ENCODE peak calls at places on chromosomes 5 and 9, in four cellular contexts. S, Q, O and D are unnamed samples. For H3K4me1, the result is how much of the 10 kb centered on the place peaks cover.

GRCh38 chr9:128918921-128919320 is 1.9 kb upstream of the PHYHD1 start:
- DNase-seq in S (no peak), Q (no peak), O (no peak), D (no peak)

GRCh38 chr9:131618071-131618479 is 72.8 kb downstream of the PRRT1B start:
- DNase-seq in S (peak), Q (no peak), O (no peak), D (no peak)

GRCh38 chr5:463952-464351 is 21.0 kb downstream of the EXOC3 start:
- DNase-seq in S (peak), Q (no peak), O (peak), D (peak)

GRCh38 chr5:123881791-123882244 is 369.8 kb downstream of the CSNK1G3 start:
- DNase-seq in S (no peak), Q (peak), O (no peak), D (no peak)

GRCh38 chr9:21812945-21813568 is 10.6 kb downstream of the MTAP start:
- DNase-seq in S (peak), Q (peak), O (peak), D (peak)

GRCh38 chr9:114371986-114372917 is 15.5 kb downstream of the AKNA start:
- DNase-seq in S (no peak), Q (no peak), O (peak), D (peak)

GRCh38 chr5:59829922-59830321 is 63.6 kb downstream of the PDE4D start:
- DNase-seq in S (no peak), Q (no peak), O (no peak), D (no peak)

GRCh38 chr9:12643686-12644085 is 49.5 kb upstream of the TYRP1 start:
- DNase-seq in S (no peak), Q (peak), O (no peak), D (no peak)

GRCh38 chr5:56757077-56757476 is 58.3 kb upstream of the MAP3K1 start:
- DNase-seq in S (no peak), Q (no peak), O (no peak), D (no peak)

GRCh38 chr5:71895546-71895945 is 176.5 kb downstream of the CARTPT start:
- DNase-seq in S (no peak), Q (no peak), O (no peak), D (no peak)

GRCh38 chr5:143557061-143557818 is 153.8 kb upstream of the NR3C1 start:
- DNase-seq in S (no peak), Q (peak), O (no peak), D (no peak)

GRCh38 chr5:167906209-167906853 is 385.1 kb upstream of the WWC1 start:
- DNase-seq in S (no peak), Q (no peak), O (no peak), D (no peak)

GRCh38 chr9:76766126-76766525 is 1.9 kb downstream of the PCA3 start:
- DNase-seq in S (no peak), Q (no peak), O (no peak), D (no peak)

GRCh38 chr5:58764199-58764598 is 181.3 kb downstream of the RAB3C start:
- DNase-seq in S (no peak), Q (no peak), O (no peak), D (no peak)

GRCh38 chr5:95969646-95970358 is 8.2 kb upstream of the ELL2 start:
- DNase-seq in S (no peak), Q (peak), O (no peak), D (no peak)

GRCh38 chr5:127297348-127298035 is 6.9 kb downstream of the MEGF10 start:
- DNase-seq in S (no peak), Q (no peak), O (no peak), D (no peak)

GRCh38 chr5:105238561-105238960 is 1676.0 kb upstream of the NUDT12 start:
- DNase-seq in S (no peak), Q (peak), O (no peak), D (no peak)

GRCh38 chr9:114954986-114955623 is 24.7 kb upstream of the TNFSF8 start:
- DNase-seq in S (no peak), Q (no peak), O (no peak), D (no peak)

GRCh38 chr9:532707-533106 is 308.8 kb upstream of the DMRT1 start:
- DNase-seq in S (no peak), Q (no peak), O (no peak), D (no peak)

GRCh38 chr5:89043676-89044075 is 160.7 kb upstream of the MEF2C start:
- DNase-seq in S (no peak), Q (no peak), O (no peak), D (no peak)

GRCh38 chr5:168782172-168782571 is 203.0 kb upstream of the PANK3 start:
- DNase-seq in S (no peak), Q (no peak), O (no peak), D (no peak)

GRCh38 chr5:150753863-150754262 is 5.0 kb downstream of the DCTN4 start:
- DNase-seq in S (no peak), Q (no peak), O (no peak), D (no peak)

GRCh38 chr9:128099932-128100491 is 27.5 kb downstream of the PTGES2 start:
- DNase-seq in S (peak), Q (no peak), O (no peak), D (no peak)

GRCh38 chr9:71245651-71246050 is 124.2 kb upstream of the TRPM3 start:
- DNase-seq in S (no peak), Q (no peak), O (no peak), D (no peak)

GRCh38 chr9:128819716-128820664 is 1.7 kb downstream of the ENDOG start:
- DNase-seq in S (peak), Q (peak), O (peak), D (no peak)

GRCh38 chr9:122118343-122119165 is 25.4 kb upstream of the TTLL11 start:
- DNase-seq in S (no peak), Q (no peak), O (no peak), D (no peak)

GRCh38 chr9:116087246-116087645 is 66.3 kb upstream of the PAPPA start:
- DNase-seq in S (no peak), Q (peak), O (no peak), D (no peak)

GRCh38 chr5:67897431-67897830 is 318.1 kb upstream of the PIK3R1 start:
- DNase-seq in S (no peak), Q (no peak), O (no peak), D (no peak)

GRCh38 chr5:159424123-159424522 is 93.8 kb upstream of the IL12B start:
- DNase-seq in S (no peak), Q (no peak), O (no peak), D (no peak)

GRCh38 chr5:66529182-66529581 is 67.0 kb upstream of the MAST4 start:
- DNase-seq in S (no peak), Q (no peak), O (no peak), D (no peak)

GRCh38 chr9:36802171-36802920 is 229.7 kb downstream of the MELK start:
- DNase-seq in S (no peak), Q (peak), O (no peak), D (no peak)

GRCh38 chr5:173281910-173282309 is 46.3 kb downstream of the STC2 start:
- DNase-seq in S (no peak), Q (peak), O (no peak), D (no peak)

GRCh38 chr5:5191906-5192305 is 51.8 kb downstream of the ADAMTS16 start:
- DNase-seq in S (no peak), Q (no peak), O (no peak), D (no peak)

GRCh38 chr9:119998614-119999013 is 581.4 kb downstream of the CDK5RAP2 start:
- DNase-seq in S (no peak), Q (no peak), O (no peak), D (no peak)

GRCh38 chr9:131405858-131406566 is 12.1 kb downstream of the PRRC2B start:
- DNase-seq in S (no peak), Q (no peak), O (no peak), D (no peak)

GRCh38 chr9:115775669-115776068 is 377.9 kb upstream of the PAPPA start:
- DNase-seq in S (no peak), Q (no peak), O (no peak), D (no peak)

GRCh38 chr5:81750308-81751008 is 439 bp downstream of the SSBP2 start:
- DNase-seq in S (no peak), Q (no peak), O (no peak), D (peak)

DNA sequence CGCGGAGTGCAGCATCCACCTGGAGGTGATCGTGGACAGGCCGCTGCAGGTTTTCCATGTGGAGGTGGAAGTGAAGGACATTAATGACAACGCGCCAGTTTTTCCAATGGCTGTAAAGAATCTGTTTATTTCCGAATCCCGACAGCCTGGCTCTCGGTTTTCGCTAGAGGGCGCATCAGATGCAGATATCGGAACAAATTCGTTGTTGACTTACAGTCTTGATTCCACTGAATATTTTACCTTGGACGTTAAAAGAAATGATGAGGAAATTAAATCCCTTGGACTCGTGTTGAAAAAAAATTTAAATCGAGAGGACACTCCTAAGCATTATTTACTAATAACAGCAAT is 611 bp downstream of the PCDHA3 start:
- DNase-seq in S (no peak), Q (no peak), O (no peak), D (no peak)
- H3K4me3 ChIP-seq in S (no peak), Q (no peak), O (peak), D (no peak)

DNA sequence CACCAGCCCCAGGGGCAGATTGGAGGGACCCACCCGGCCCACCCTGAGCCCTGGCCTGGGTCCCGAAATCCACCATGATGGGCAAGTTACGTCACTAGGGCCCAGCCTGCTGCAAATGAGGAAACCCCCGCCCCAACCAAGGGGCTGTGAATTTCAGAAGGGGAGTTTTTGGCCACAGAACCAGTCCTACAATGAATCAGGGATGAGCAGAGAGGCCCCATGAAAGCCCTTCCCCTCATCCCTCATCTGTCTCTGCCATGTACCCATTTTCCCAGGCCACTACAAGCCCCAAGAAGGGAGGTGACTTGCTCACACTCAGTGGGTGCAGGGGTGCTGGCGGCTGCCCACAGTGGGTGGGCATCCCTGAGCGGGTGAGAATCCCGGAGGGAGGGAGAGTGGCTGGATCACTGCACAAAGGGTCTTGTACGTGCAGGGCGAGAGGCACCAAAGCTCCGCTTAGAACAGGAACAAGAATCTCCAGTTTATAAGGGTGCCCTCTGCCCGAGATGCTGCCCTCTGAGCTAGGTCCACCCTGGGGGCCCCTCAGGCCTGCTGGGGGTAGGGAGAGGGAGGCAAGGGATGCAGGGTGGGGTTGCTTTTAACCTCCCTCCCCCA is 10.4 kb upstream of the TCF7 start:
- DNase-seq in S (no peak), Q (no peak), O (no peak), D (no peak)
- H3K27ac ChIP-seq in S (no peak), Q (no peak), O (no peak), D (no peak)

DNA sequence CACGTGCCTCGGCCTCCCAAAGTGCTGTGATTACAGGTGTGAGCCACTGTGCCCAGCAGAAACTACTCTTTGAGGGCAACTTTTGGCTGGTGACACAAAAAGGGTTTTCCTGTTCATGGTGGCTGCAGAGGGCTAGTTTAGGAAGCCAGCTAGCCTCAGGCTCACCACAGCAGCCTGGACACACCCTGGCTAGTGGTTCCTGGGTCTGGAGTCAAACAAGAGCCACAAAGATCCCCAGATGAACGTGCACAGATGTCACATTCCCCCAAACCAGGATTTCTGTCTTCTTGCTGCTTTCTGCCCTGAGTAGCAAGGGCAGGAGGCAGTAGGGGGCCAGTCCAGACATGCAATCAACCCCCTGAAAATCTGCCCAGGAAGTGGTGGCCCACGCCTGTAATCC is 6.8 kb downstream of the HBEGF start:
- DNase-seq in S (no peak), Q (no peak), O (no peak), D (no peak)
- H3K4me1 ChIP-seq in S (under half), Q (under half), O (half or more), D (under half)

GRCh38 chr5:38660194-38660668 is 103.8 kb upstream of the LIFR start:
- DNase-seq in S (no peak), Q (no peak), O (no peak), D (no peak)
- H3K4me3 ChIP-seq in S (no peak), Q (no peak), O (peak), D (no peak)

GRCh38 chr5:54695198-54695966 is 177.8 kb downstream of the SNX18 start:
- DNase-seq in S (no peak), Q (no peak), O (no peak), D (no peak)

GRCh38 chr5:54701179-54701578 is 183.6 kb downstream of the SNX18 start:
- DNase-seq in S (no peak), Q (peak), O (no peak), D (no peak)

GRCh38 chr5:54693936-54694510 is 176.5 kb downstream of the SNX18 start:
- DNase-seq in S (no peak), Q (no peak), O (no peak), D (no peak)

GRCh38 chr5:54692631-54693030 is 175.1 kb downstream of the SNX18 start:
- DNase-seq in S (no peak), Q (no peak), O (no peak), D (no peak)

GRCh38 chr5:54696931-54697330 is 179.4 kb downstream of the SNX18 start:
- DNase-seq in S (no peak), Q (peak), O (no peak), D (no peak)
- H3K27ac ChIP-seq in S (no peak), Q (no peak), O (peak), D (no peak)